ENCODE peak calls at places on chromosomes 5 and 9, in ten cellular contexts. V, W, Q, R, G, I, U, F, N and O are unnamed samples.

GRCh38 chr5:16536246-16536645 is 70.6 kb upstream of the ZNF622 start:
- DNase-seq in R (no peak), W (no peak), F (no peak), G (no peak), I (no peak), V (no peak), N (no peak), U (no peak), Q (no peak), O (no peak)

GRCh38 chr9:106621299-106621920 is 241.6 kb upstream of the ZNF462 start:
- DNase-seq in V (no peak), U (peak; percentile 48), G (no peak), F (no peak), Q (no peak), N (no peak), R (no peak), I (no peak), W (no peak), O (peak; percentile 16)

GRCh38 chr5:171312129-171312819 is 3.2 kb downstream of the TLX3 start:
- DNase-seq in I (no peak), W (peak; percentile 65), N (peak; percentile 76), V (peak; percentile 81), R (no peak), Q (no peak), F (no peak), U (peak; percentile 65), G (no peak), O (no peak)

GRCh38 chr9:27539479-27540441 is 10.1 kb upstream of the MOB3B start:
- DNase-seq in N (no peak), U (no peak), Q (peak; percentile 68), V (no peak), G (no peak), I (no peak), F (peak; percentile 90), R (no peak), W (no peak), O (no peak)

GRCh38 chr5:92945630-92946097 is 635.4 kb downstream of the NR2F1-AS1 start:
- DNase-seq in V (no peak), U (no peak), R (no peak), N (no peak), F (no peak), G (no peak), W (no peak), Q (no peak), I (no peak), O (no peak)

GRCh38 chr5:40521925-40522324 is 157.8 kb upstream of the PTGER4 start:
- DNase-seq in V (no peak), I (no peak), N (no peak), Q (no peak), U (no peak), G (no peak), W (no peak), F (peak; percentile 31), R (no peak), O (no peak)

GRCh38 chr9:98118640-98119601 is at the start of gene TRIM14:
- DNase-seq in V (peak; percentile 94), F (peak; percentile 70), R (peak; percentile 22), N (no peak), I (peak; percentile 45), G (peak; percentile 56), Q (peak; percentile 22), U (peak; percentile 80), W (peak; percentile 93), O (peak; percentile 48)

GRCh38 chr5:101728933-101729332 is 567.2 kb downstream of the SLCO4C1 start:
- DNase-seq in W (no peak), I (no peak), G (no peak), N (no peak), Q (no peak), R (no peak), F (peak; percentile 22), V (no peak), U (no peak), O (no peak)

GRCh38 chr9:93147632-93148031 is 13.6 kb upstream of the NINJ1 start:
- DNase-seq in V (no peak), W (no peak), N (no peak), I (no peak), R (no peak), F (no peak), U (no peak), Q (no peak), G (no peak), O (no peak)

GRCh38 chr5:75707911-75708509 is 9.2 kb downstream of the POC5 start:
- DNase-seq in W (no peak), Q (no peak), F (peak; percentile 4), R (no peak), V (no peak), U (no peak), N (no peak), G (no peak), I (no peak), O (no peak)

GRCh38 chr5:133534566-133534965 is 77.8 kb downstream of the FSTL4 start:
- DNase-seq in V (no peak), G (no peak), F (no peak), R (no peak), Q (no peak), I (no peak), W (no peak), N (no peak), U (no peak), O (no peak)

GRCh38 chr5:2602451-2603045 is 148.9 kb downstream of the IRX2 start:
- DNase-seq in Q (no peak), R (no peak), N (no peak), F (no peak), U (no peak), V (no peak), W (no peak), I (no peak), G (no peak), O (no peak)

GRCh38 chr5:6435356-6435755 is 13.3 kb upstream of the UBE2QL1 start:
- DNase-seq in G (no peak), Q (no peak), F (peak; percentile 8), N (no peak), R (no peak), U (peak; percentile 76), V (no peak), W (no peak), I (peak; percentile 76), O (peak; percentile 40)

GRCh38 chr9:7533376-7534090 is 266.0 kb downstream of the DMAC1 start:
- DNase-seq in R (no peak), W (no peak), F (no peak), N (no peak), Q (no peak), U (no peak), G (no peak), V (no peak), I (no peak), O (no peak)

GRCh38 chr9:96618209-96619108 is 1.2 kb downstream of the CDC14B start:
- DNase-seq in G (peak; percentile 55), Q (no peak), R (no peak), F (peak; percentile 30), W (peak; percentile 69), I (peak; percentile 22), V (peak; percentile 69), N (peak; percentile 83), U (no peak), O (no peak)

GRCh38 chr5:56745864-56746263 is 69.5 kb upstream of the MAP3K1 start:
- DNase-seq in V (no peak), R (no peak), U (no peak), Q (no peak), I (no peak), G (no peak), F (no peak), N (no peak), W (no peak), O (no peak)

GRCh38 chr9:127545196-127546124 is 66.6 kb upstream of the STXBP1 start:
- DNase-seq in V (peak; percentile 86), G (no peak), Q (no peak), I (no peak), U (no peak), N (no peak), F (peak; percentile 46), W (peak; percentile 89), R (peak; percentile 58), O (no peak)

GRCh38 chr9:10274983-10275382 is 337.8 kb downstream of the PTPRD start:
- DNase-seq in G (no peak), V (no peak), U (no peak), I (no peak), N (no peak), W (no peak), Q (no peak), R (no peak), F (no peak), O (no peak)
- TF ChIP-seq CTCF in G (no peak), V (no peak), U (no peak), I (no peak), N (no peak), W (no peak), Q (no peak), R (no peak), F (no peak), O (peak; percentile 46)

GRCh38 chr5:143952809-143953208 is 140.8 kb downstream of the HMHB1 start:
- DNase-seq in F (no peak), N (no peak), V (no peak), Q (no peak), W (no peak), R (no peak), U (no peak), I (no peak), G (no peak), O (no peak)

GRCh38 chr5:143955140-143955539 is 143.2 kb downstream of the HMHB1 start:
- DNase-seq in N (no peak), R (no peak), I (no peak), G (no peak), V (no peak), W (no peak), Q (no peak), U (no peak), F (no peak), O (no peak)

DNA sequence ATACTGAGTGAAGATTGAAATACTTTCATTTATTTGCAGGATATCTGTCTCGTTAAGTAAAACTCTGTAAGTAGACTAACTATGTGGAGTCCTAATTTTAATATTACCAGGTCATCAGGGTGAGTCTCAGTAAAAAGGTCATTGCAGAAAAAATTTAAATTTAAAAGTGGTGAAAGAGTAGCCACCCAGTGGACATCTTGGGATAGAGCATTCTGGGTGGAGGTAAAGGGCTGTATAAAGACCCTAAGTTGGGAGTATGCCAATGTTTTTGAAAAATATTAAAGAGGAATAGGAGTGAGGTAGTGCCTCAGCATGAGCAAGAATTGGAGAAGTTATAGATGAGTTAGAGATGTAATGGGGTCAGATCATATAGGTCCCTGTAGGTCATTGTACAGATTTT is 145.5 kb downstream of the HMHB1 start:
- DNase-seq in U (no peak), R (no peak), W (no peak), N (no peak), V (no peak), F (no peak), G (no peak), Q (no peak), I (no peak), O (no peak)
- TF ChIP-seq CTCF in U (no peak), R (no peak), W (no peak), N (no peak), V (no peak), F (peak; percentile 51), G (peak; percentile 36), Q (peak; percentile 17), I (peak; percentile 60), O (peak; percentile 58)

GRCh38 chr5:95317085-95317484 is 32.2 kb upstream of the MCTP1 start:
- DNase-seq in R (no peak), F (no peak), U (no peak), V (no peak), W (no peak), G (no peak), N (no peak), Q (no peak), I (no peak), O (no peak)
- TF ChIP-seq CTCF in R (no peak), F (no peak), U (no peak), V (no peak), W (no peak), G (no peak), N (no peak), Q (no peak), I (peak; percentile 29), O (peak; percentile 38)

GRCh38 chr5:163489055-163489744 is 16.2 kb upstream of the MAT2B start:
- DNase-seq in R (no peak), G (no peak), Q (no peak), N (no peak), W (no peak), U (peak; percentile 63), F (peak; percentile 66), I (peak; percentile 24), V (no peak), O (no peak)
- TF ChIP-seq CTCF in R (no peak), G (no peak), Q (peak; percentile 24), N (no peak), W (no peak), U (peak; percentile 49), F (peak; percentile 14), I (no peak), V (no peak), O (no peak)